ENCODE peak calls at places on chromosome 1, in eight cellular contexts. D is astrocyte of the spinal cord, S is AG10803, V is keratinocyte, G is dorsolateral prefrontal cortex, Z is AG04449, T is hepatocyte, M is HepG2. R is an unnamed sample.
A peak's percentile ranks its signal among the peaks of the same experiment; 100 is the strongest.

GRCh38 chr1:19964542-19964941 is 14.9 kb downstream of the PLA2G2A start:
- DNase-seq in T (no peak), D (no peak), S (no peak), Z (no peak), M (no peak), V (no peak), G (no peak), R (no peak)

GRCh38 chr1:36258960-36259344 is 34.7 kb downstream of the THRAP3 start:
- DNase-seq in M (no peak), Z (no peak), V (no peak), D (peak; percentile 47), S (no peak), G (no peak), T (no peak), R (no peak)

GRCh38 chr1:59564192-59564891 is 250.4 kb upstream of the HOOK1 start:
- DNase-seq in Z (no peak), T (no peak), D (no peak), S (peak; percentile 85), V (no peak), M (no peak), G (no peak), R (peak; percentile 31)

GRCh38 chr1:53160924-53161378 is 18.5 kb upstream of the SLC1A7 start:
- DNase-seq in D (no peak), S (no peak), G (no peak), M (peak; percentile 94), T (peak; percentile 52), V (no peak), Z (no peak), R (no peak)

GRCh38 chr1:12278998-12279397 is 49.2 kb downstream of the VPS13D start:
- DNase-seq in D (no peak), Z (no peak), M (no peak), T (no peak), S (no peak), V (no peak), G (no peak), R (no peak)

GRCh38 chr1:157968951-157969350 is 24.5 kb upstream of the KIRREL1 start:
- DNase-seq in G (no peak), S (peak; percentile 93), V (peak; percentile 86), D (peak; percentile 87), T (no peak), M (no peak), Z (peak; percentile 79), R (peak; percentile 93)

GRCh38 chr1:232385221-232385620 is 244.7 kb downstream of the SIPA1L2 start:
- DNase-seq in T (peak; percentile 37), V (peak; percentile 7), S (peak; percentile 34), M (no peak), D (peak; percentile 82), G (peak; percentile 64), Z (peak; percentile 12), R (peak; percentile 69)

GRCh38 chr1:209769171-209769904 is 13.5 kb downstream of the TRAF3IP3 start:
- DNase-seq in Z (peak; percentile 77), V (no peak), S (peak; percentile 88), D (peak; percentile 97), M (no peak), T (peak; percentile 24), G (no peak), R (peak; percentile 96)

GRCh38 chr1:32757213-32757895 is 54.8 kb upstream of the SYNC start:
- DNase-seq in M (no peak), V (no peak), D (no peak), T (peak; percentile 8), G (no peak), Z (no peak), S (no peak), R (no peak)

GRCh38 chr1:71667224-71667623 is 586.4 kb upstream of the ZRANB2 start:
- DNase-seq in T (no peak), M (no peak), S (peak; percentile 68), G (no peak), V (no peak), D (peak; percentile 22), Z (no peak), R (peak; percentile 15)

GRCh38 chr1:66375125-66375524 is 158.8 kb upstream of the SGIP1 start:
- DNase-seq in T (no peak), D (no peak), Z (no peak), G (no peak), S (no peak), V (no peak), M (no peak), R (no peak)

GRCh38 chr1:30880631-30881155 is 27.9 kb downstream of the SDC3 start:
- DNase-seq in D (no peak), G (no peak), T (no peak), Z (no peak), M (no peak), S (no peak), V (no peak), R (no peak)

GRCh38 chr1:202105571-202106339 is 17.0 kb upstream of the GPR37L1 start:
- DNase-seq in Z (no peak), S (peak; percentile 21), G (no peak), M (no peak), D (peak; percentile 61), V (no peak), T (peak; percentile 87), R (peak; percentile 32)

GRCh38 chr1:31650161-31650560 is 5.5 kb upstream of the PEF1 start:
- DNase-seq in Z (no peak), D (no peak), S (peak; percentile 58), M (no peak), G (no peak), V (no peak), T (no peak), R (no peak)

GRCh38 chr1:11215018-11216005 is 26.2 kb downstream of the ANGPTL7 start:
- DNase-seq in G (no peak), T (no peak), V (no peak), Z (no peak), S (no peak), D (no peak), M (no peak), R (no peak)

GRCh38 chr1:213303286-213303685 is 252.2 kb downstream of the RPS6KC1 start:
- DNase-seq in M (no peak), D (peak; percentile 7), S (peak; percentile 54), T (peak; percentile 33), Z (no peak), G (no peak), V (no peak), R (peak; percentile 3)

GRCh38 chr1:5595531-5596170 is 396.6 kb downstream of the NPHP4 start:
- DNase-seq in T (no peak), G (no peak), M (no peak), V (no peak), Z (no peak), D (no peak), S (no peak), R (no peak)
- TF ChIP-seq CTCF in T (no peak), G (no peak), M (no peak), V (no peak), Z (no peak), D (no peak), S (no peak), R (no peak)

GRCh38 chr1:3365519-3366158 is 88.8 kb upstream of the ARHGEF16 start:
- DNase-seq in Z (no peak), D (no peak), T (no peak), G (no peak), S (no peak), V (no peak), M (no peak), R (no peak)

GRCh38 chr1:3367376-3367775 is 87.1 kb upstream of the ARHGEF16 start:
- DNase-seq in D (no peak), T (no peak), S (no peak), Z (no peak), G (no peak), V (no peak), M (no peak), R (no peak)

GRCh38 chr1:3364983-3365382 is 89.5 kb upstream of the ARHGEF16 start:
- DNase-seq in S (no peak), M (no peak), T (no peak), G (no peak), V (no peak), D (no peak), Z (no peak), R (no peak)

GRCh38 chr1:3368059-3368458 is 86.4 kb upstream of the ARHGEF16 start:
- DNase-seq in M (no peak), S (no peak), G (no peak), D (no peak), V (no peak), T (no peak), Z (no peak), R (no peak)

DNA sequence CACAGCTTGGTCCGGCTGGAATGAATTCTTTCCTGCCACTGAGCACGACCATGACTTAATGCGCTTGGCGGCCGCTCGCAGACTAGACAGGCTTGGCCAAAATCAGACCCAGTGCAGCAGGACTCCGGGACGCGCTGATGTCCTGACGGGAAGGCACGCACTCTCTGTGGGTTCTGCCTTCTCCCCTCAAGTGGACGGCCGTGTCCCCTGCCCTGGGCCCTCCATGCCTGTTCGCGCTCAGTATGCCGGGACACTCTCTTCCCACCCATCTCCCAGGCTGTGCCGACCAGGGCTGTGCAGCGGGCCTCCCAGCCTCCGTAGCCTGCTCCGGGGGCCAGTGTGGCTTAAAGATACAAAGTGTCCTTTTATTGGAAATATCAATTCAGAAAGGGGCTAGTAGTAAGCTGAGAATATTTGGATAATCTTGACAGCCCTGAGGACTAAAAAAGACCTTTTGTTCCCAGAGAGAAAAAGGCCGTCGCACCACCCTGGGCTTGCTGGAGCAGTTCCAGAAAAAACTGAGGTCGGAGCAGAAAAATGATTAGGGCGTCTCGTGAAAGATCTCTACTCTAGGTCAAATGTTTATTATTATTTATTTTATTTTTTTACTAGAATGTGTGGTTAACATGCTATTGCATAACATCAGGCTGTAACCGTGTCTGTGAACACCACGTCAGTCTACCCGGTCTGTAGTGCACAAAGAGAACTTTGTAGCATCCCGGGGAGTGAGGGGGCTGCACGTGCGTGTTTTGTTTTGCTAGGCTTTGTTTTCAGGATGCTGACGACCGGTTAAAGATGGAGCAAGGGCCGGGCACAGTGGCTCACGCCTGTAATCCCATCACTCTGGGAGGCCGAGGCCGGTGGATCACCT is 88.0 kb upstream of the ARHGEF16 start:
- DNase-seq in T (no peak), D (peak; percentile 62), G (no peak), S (no peak), Z (no peak), V (no peak), M (peak; percentile 16), R (peak; percentile 23)
- H3K4me3 ChIP-seq in T (no peak overlapping the region), D (no peak overlapping the region), G (peak overlapping the region; percentile 27), S (no peak overlapping the region), Z (no peak overlapping the region), V (no peak overlapping the region), M (no peak overlapping the region), R (no peak overlapping the region)

DNA sequence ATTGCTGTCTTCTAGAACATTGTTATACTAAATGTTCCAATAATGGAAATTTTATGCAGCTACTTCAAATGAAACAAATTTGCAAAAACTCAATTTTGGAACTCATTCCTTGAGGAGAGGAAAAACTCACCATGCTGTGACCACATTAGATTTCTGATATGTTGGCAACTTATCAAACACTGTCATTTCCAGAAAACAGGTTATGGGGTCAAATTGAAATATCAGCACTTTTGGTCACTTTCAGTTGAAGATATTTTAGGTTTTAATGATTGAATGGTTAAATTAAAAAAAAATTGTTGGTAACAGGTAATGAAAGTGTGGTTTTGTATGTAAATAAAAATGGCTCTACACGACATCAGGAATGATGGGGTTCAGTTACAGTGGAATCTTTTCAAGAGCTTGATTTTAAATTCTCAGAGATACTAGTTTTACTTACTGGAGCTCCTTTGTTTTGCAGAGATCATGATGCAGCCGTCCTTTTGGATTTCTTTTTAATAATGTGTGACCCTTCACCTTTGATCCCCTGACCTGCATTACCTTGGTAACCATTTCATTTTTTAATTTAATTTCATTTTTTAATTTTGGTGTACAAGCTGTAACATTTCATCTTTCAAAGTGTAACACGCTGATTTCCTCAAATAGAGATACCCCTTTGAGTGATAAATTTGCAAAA is 86.2 kb downstream of the CAMTA1 start:
- DNase-seq in S (no peak), T (no peak), Z (no peak), D (no peak), V (no peak), M (no peak), G (no peak), R (no peak)
- TF ChIP-seq CTCF in S (no peak), T (no peak), Z (no peak), D (no peak), V (no peak), M (no peak), G (no peak), R (no peak)

GRCh38 chr1:165355977-165356811 is at the start of gene LMX1A:
- DNase-seq in G (no peak), Z (no peak), T (peak; percentile 29), M (no peak), V (no peak), S (no peak), D (no peak), R (no peak)
- H3K4me3 ChIP-seq in G (peak within 1 kb of the TSS; percentile 45), Z (no peak within 1 kb of the TSS), T (peak within 1 kb of the TSS; percentile 42), M (no peak within 1 kb of the TSS), V (no peak within 1 kb of the TSS), S (peak within 1 kb of the TSS; percentile 29), D (no peak within 1 kb of the TSS), R (peak within 1 kb of the TSS; percentile 25)

R was measured in fibroblast of pulmonary artery.